ENCODE peak calls at places on chromosomes 11 and 22, in four cellular contexts. H, K, J and L are unnamed samples.

GRCh38 chr11:32052218-32052617 is 38.7 kb upstream of the RCN1 start:
- DNase-seq in H (peak; percentile 25), K (no peak), J (peak; percentile 47), L (peak; percentile 46)

GRCh38 chr22:42649261-42650056 is at the start of gene CYB5R3:
- DNase-seq in H (peak; percentile 82), K (peak; percentile 89), J (peak; percentile 66), L (peak; percentile 77)

GRCh38 chr11:92376146-92376599 is 151.6 kb downstream of the FAT3 start:
- DNase-seq in H (no peak), K (no peak), J (no peak), L (no peak)

GRCh38 chr11:17786824-17787525 is 52.4 kb downstream of the KCNC1 start:
- DNase-seq in H (peak; percentile 85), K (no peak), J (no peak), L (no peak)

GRCh38 chr11:11843233-11843632 is 1.5 kb downstream of the USP47 start:
- DNase-seq in H (peak; percentile 87), K (no peak), J (no peak), L (peak; percentile 47)

GRCh38 chr11:47591764-47592163 is 2.4 kb downstream of the C1QTNF4 start:
- DNase-seq in H (no peak), K (no peak), J (no peak), L (no peak)

GRCh38 chr11:65452806-65453490 is 30.4 kb downstream of the NEAT1 start:
- DNase-seq in H (peak; percentile 73), K (no peak), J (no peak), L (no peak)

GRCh38 chr11:17822021-17822781 is 87.6 kb downstream of the KCNC1 start:
- DNase-seq in H (no peak), K (peak; percentile 24), J (no peak), L (no peak)

GRCh38 chr11:112113539-112114457 is 27.1 kb downstream of the SDHD start:
- DNase-seq in H (peak; percentile 54), K (no peak), J (peak; percentile 15), L (peak; percentile 47)

GRCh38 chr11:3161309-3161708 is 3.8 kb downstream of the OSBPL5 start:
- DNase-seq in H (no peak), K (peak; percentile 25), J (no peak), L (no peak)

GRCh38 chr22:46681010-46681409 is 57.0 kb downstream of the CERK start:
- DNase-seq in H (no peak), K (no peak), J (no peak), L (peak; percentile 31)

GRCh38 chr11:103863497-103863896 is 172.9 kb upstream of the DDI1 start:
- DNase-seq in H (peak; percentile 40), K (no peak), J (no peak), L (no peak)

GRCh38 chr22:25282346-25282670 is 62.9 kb downstream of the CRYBB2 start:
- DNase-seq in H (no peak), K (no peak), J (peak; percentile 12), L (no peak)

GRCh38 chr11:60492488-60493009 is at the start of gene MS4A12:
- DNase-seq in H (no peak), K (no peak), J (no peak), L (no peak)

GRCh38 chr11:13952668-13953067 is 9.9 kb upstream of the SPON1 start:
- DNase-seq in H (no peak), K (no peak), J (no peak), L (no peak)

GRCh38 chr11:76706667-76707066 is 36.1 kb upstream of the LRRC32 start:
- DNase-seq in H (peak; percentile 17), K (no peak), J (no peak), L (no peak)

GRCh38 chr22:29524440-29525191 is 28.9 kb downstream of the THOC5 start:
- DNase-seq in H (peak; percentile 13), K (peak; percentile 26), J (no peak), L (peak; percentile 10)

GRCh38 chr11:62647609-62648005 is 1.2 kb upstream of the GANAB start:
- DNase-seq in H (no peak), K (no peak), J (no peak), L (no peak)

GRCh38 chr11:36371590-36371989 is 75.5 kb downstream of the PRR5L start:
- DNase-seq in H (no peak), K (no peak), J (no peak), L (no peak)

GRCh38 chr11:33344611-33345010 is 87.4 kb downstream of the HIPK3 start:
- DNase-seq in H (no peak), K (no peak), J (no peak), L (no peak)

GRCh38 chr11:86800076-86800955 is at the start of gene PRSS23:
- DNase-seq in H (peak; percentile 57), K (peak; percentile 66), J (peak; percentile 79), L (no peak)

GRCh38 chr11:19738124-19738523 is 25.5 kb downstream of the NAV2 start:
- DNase-seq in H (no peak), K (no peak), J (no peak), L (no peak)

GRCh38 chr11:101296896-101297295 is 167.3 kb upstream of the PGR start:
- DNase-seq in H (peak; percentile 43), K (no peak), J (no peak), L (no peak)

GRCh38 chr11:13972033-13972910 is 9.7 kb downstream of the SPON1 start:
- DNase-seq in H (no peak), K (no peak), J (no peak), L (no peak)

GRCh38 chr11:66421492-66422205 is 814 bp downstream of the NPAS4 start:
- DNase-seq in H (peak; percentile 71), K (peak; percentile 87), J (peak; percentile 95), L (peak; percentile 90)

GRCh38 chr11:74388678-74389327 is 9.4 kb downstream of the PGM2L1 start:
- DNase-seq in H (peak; percentile 51), K (no peak), J (peak; percentile 33), L (peak; percentile 67)

GRCh38 chr11:2574043-2574552 is 125.7 kb downstream of the KCNQ1OT1 start:
- DNase-seq in H (no peak), K (peak; percentile 13), J (no peak), L (no peak)

GRCh38 chr11:534592-535518 is 521 bp downstream of the HRAS start:
- DNase-seq in H (peak; percentile 92), K (peak; percentile 26), J (no peak), L (peak; percentile 38)

GRCh38 chr11:122095950-122096942 is 19.8 kb downstream of the BLID start:
- DNase-seq in H (peak; percentile 49), K (no peak), J (no peak), L (no peak)

GRCh38 chr11:122099345-122100045 is 16.5 kb downstream of the BLID start:
- DNase-seq in H (peak; percentile 60), K (no peak), J (no peak), L (no peak)

GRCh38 chr11:122100222-122101080 is 15.6 kb downstream of the BLID start:
- DNase-seq in H (peak; percentile 60), K (peak; percentile 63), J (no peak), L (no peak)

GRCh38 chr11:122097419-122098001 is 18.5 kb downstream of the BLID start:
- DNase-seq in H (peak; percentile 79), K (no peak), J (no peak), L (no peak)

DNA sequence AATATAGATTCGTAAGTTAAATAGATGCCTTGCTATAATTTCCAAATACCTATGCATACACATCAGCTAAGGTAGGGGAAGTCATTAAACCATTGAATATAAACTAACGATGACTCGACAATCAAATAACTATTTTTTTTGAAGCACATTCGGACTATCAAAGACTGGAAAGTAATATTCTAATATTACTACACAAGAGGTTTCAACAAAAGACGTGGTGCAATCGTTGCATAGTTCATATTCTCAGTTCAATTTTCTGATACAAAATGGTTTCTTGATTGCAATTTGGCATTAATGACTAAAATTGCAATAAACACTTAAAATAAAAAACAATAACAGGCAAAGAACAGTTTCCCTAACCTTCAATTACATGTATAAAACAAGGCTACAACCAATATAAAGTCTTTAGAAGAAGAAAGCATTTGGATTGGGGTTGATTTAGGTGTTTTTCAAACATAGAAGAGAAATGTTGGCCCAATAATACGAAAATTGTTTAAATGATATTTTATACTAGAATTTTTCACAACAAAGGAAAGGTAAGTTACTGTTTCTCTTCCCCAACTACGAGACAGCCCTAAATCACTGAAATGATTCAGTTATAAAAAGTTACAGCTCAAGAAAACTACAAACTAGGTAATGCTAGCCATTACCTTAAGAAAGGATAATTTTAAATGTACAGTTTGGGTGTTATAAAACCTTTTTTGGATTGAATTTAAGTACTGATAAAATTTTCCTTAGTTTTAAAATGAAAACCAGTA is 17.6 kb downstream of the BLID start:
- DNase-seq in H (no peak), K (no peak), J (no peak), L (no peak)
- H3K4me3 ChIP-seq in H (peak overlapping the region; percentile 72), K (peak overlapping the region; percentile 72), J (no peak overlapping the region), L (no peak overlapping the region)

GRCh38 chr22:22245935-22246525 is 1.4 kb downstream of the VPREB1 start:
- DNase-seq in H (no peak), K (no peak), J (no peak), L (no peak)

GRCh38 chr22:22244337-22245250 is at the start of gene VPREB1:
- DNase-seq in H (no peak), K (no peak), J (no peak), L (no peak)

GRCh38 chr22:22245256-22245909 is 797 bp downstream of the VPREB1 start:
- DNase-seq in H (no peak), K (no peak), J (no peak), L (no peak)

GRCh38 chr22:22248878-22249277 is 4.3 kb downstream of the VPREB1 start:
- DNase-seq in H (no peak), K (no peak), J (no peak), L (peak; percentile 18)

GRCh38 chr22:22246706-22247105 is 2.1 kb downstream of the VPREB1 start:
- DNase-seq in H (no peak), K (no peak), J (no peak), L (no peak)
- H3K27me3 ChIP-seq in H (no peaks in the 10 kb centered on the region), K (peaks cover 90% of the 10 kb centered on the region), J (peaks cover 53% of the 10 kb centered on the region), L (no peaks in the 10 kb centered on the region)

DNA sequence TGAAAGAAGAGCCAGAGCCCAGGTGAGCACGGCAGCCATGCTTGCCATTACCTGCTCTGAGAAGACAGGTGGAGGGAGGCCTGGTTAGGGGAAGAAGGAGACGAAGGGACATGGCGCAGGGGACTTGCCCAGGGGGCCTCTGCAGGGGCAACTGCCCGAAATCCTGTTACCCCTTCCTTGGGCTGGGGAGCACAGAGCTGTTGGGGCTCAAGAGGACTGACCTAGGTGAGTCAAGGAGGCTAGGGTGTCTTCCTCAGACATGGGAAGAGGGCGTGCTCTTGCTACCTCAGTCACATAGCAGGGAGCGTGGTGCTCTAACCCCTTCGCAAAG is at the start of gene APOA5:
- DNase-seq in H (no peak), K (no peak), J (no peak), L (no peak)
- H3K4me1 ChIP-seq in H (peaks cover 16% of the 10 kb centered on the region), K (peaks cover 27% of the 10 kb centered on the region), J (peaks cover 7% of the 10 kb centered on the region), L (peaks cover 24% of the 10 kb centered on the region)

DNA sequence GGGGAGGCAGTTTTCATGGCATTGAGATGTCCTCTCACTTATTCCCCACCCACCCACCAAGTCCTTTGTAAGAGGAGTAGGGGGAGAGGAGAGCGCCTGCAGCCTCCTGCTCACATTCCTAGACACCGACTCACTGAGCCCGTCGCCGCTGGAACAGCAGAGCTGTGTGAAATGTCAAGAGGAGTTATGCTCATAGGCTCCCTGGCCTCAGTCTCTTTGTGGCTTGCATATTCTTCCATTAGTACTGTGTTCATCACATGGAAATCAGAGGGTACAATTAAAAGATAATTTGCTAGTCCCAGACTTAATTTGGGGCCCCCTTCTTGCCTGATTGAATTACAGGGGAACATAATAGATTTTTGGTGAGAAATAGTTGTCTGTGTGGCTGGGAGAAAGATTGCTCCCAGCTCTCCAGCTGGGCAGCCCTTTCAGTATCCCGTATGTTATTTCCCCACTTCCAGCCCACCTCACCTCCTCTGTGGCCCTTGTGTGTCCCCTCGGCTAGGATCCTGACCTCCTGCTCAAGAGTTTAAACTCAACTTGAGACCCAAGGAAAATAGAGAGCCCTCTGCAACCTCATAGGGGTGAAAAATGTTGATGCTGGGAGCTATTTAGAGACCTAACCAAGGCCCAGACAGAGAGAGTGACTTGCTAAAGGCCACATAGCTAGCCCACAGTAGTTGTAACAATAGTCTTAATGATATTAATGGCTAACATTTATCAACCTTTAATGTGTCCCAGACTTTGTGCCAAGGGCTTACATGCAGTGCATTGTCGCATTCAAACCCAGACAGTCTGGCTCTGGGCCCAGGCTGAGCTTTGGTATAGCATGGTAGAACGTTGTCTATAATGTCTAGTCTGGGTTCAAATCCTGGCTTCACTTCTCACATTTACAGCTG is 32.2 kb downstream of the LIMK2 start:
- DNase-seq in H (peak; percentile 58), K (no peak), J (no peak), L (no peak)
- H3K4me3 ChIP-seq in H (peak overlapping the region; percentile 35), K (no peak overlapping the region), J (no peak overlapping the region), L (no peak overlapping the region)